ENCODE peak calls at places on chromosomes 2 and 18, in seven cellular contexts. Z is H9, B is IMR-90, T is mesenchymal stem cell, R is mesendoderm, N is trophoblast cell, Q is H1. L is an unnamed sample.

GRCh38 chr2:206642075-206643025 is at the start of gene FAM237A:
- DNase-seq in Z (peak; percentile 61), B (peak; percentile 57), T (peak; percentile 69), R (peak; percentile 82), N (peak; percentile 78), Q (peak; percentile 78), L (peak; percentile 84)

GRCh38 chr2:218474527-218474926 is 55.6 kb downstream of the VIL1 start:
- DNase-seq in Z (no peak), B (peak; percentile 33), T (no peak), R (no peak), N (peak; percentile 81), Q (no peak), L (no peak)

GRCh38 chr2:102358496-102358895 is 2.9 kb downstream of the IL18R1 start:
- DNase-seq in Z (no peak), B (no peak), T (no peak), R (no peak), N (no peak), Q (no peak), L (no peak)

GRCh38 chr2:221914334-221914733 is 342.2 kb upstream of the EPHA4 start:
- DNase-seq in Z (no peak), B (no peak), T (peak; percentile 61), R (no peak), N (no peak), Q (no peak), L (no peak)

GRCh38 chr2:188412190-188412589 is 120.5 kb downstream of the GULP1 start:
- DNase-seq in Z (no peak), B (no peak), T (no peak), R (no peak), N (no peak), Q (no peak), L (no peak)

GRCh38 chr2:196112408-196113039 is 43.9 kb upstream of the DNAH7 start:
- DNase-seq in Z (no peak), B (peak; percentile 81), T (peak; percentile 56), R (peak; percentile 89), N (peak; percentile 11), Q (no peak), L (no peak)

GRCh38 chr18:59502899-59503245 is 143.8 kb upstream of the LMAN1 start:
- DNase-seq in Z (no peak), B (no peak), T (no peak), R (peak; percentile 70), N (no peak), Q (no peak), L (no peak)

GRCh38 chr2:119219873-119220272 is 3.8 kb upstream of the STEAP3 start:
- DNase-seq in Z (no peak), B (peak; percentile 62), T (peak; percentile 28), R (no peak), N (no peak), Q (no peak), L (no peak)

GRCh38 chr2:7627587-7627986 is 710.4 kb downstream of the RNF144A start:
- DNase-seq in Z (no peak), B (peak; percentile 3), T (peak; percentile 4), R (no peak), N (no peak), Q (no peak), L (no peak)

GRCh38 chr2:152694161-152694661 is 23.1 kb downstream of the PRPF40A start:
- DNase-seq in Z (no peak), B (peak; percentile 82), T (peak; percentile 85), R (peak; percentile 54), N (peak; percentile 69), Q (no peak), L (no peak)

GRCh38 chr2:111661286-111661940 is 222.6 kb downstream of the ANAPC1 start:
- DNase-seq in Z (no peak), B (no peak), T (no peak), R (no peak), N (no peak), Q (peak; percentile 20), L (no peak)

GRCh38 chr2:73827018-73827417 is 1.7 kb upstream of the STAMBP start:
- DNase-seq in Z (no peak), B (peak; percentile 51), T (peak; percentile 43), R (no peak), N (peak; percentile 63), Q (no peak), L (no peak)

GRCh38 chr2:176804392-176804791 is 408.2 kb upstream of the HNRNPA3 start:
- DNase-seq in Z (no peak), B (no peak), T (no peak), R (no peak), N (no peak), Q (no peak), L (no peak)

GRCh38 chr2:120708944-120709607 is 26.6 kb upstream of the GLI2 start:
- DNase-seq in Z (no peak), B (no peak), T (no peak), R (no peak), N (no peak), Q (no peak), L (no peak)

GRCh38 chr2:203869610-203870042 is 2.1 kb downstream of the CTLA4 start:
- DNase-seq in Z (no peak), B (no peak), T (no peak), R (no peak), N (no peak), Q (no peak), L (no peak)

GRCh38 chr2:85539361-85540130 is 578 bp downstream of the MAT2A start:
- DNase-seq in Z (peak; percentile 38), B (peak; percentile 61), T (peak; percentile 68), R (peak; percentile 85), N (peak; percentile 43), Q (peak; percentile 62), L (peak; percentile 58)

GRCh38 chr2:211722928-211723327 is 815.7 kb downstream of the ERBB4 start:
- DNase-seq in Z (no peak), B (no peak), T (no peak), R (no peak), N (no peak), Q (no peak), L (no peak)

GRCh38 chr2:159471340-159471739 is 145.0 kb downstream of the BAZ2B start:
- DNase-seq in Z (no peak), B (no peak), T (no peak), R (no peak), N (no peak), Q (no peak), L (no peak)

GRCh38 chr2:50956886-50957285 is 75.0 kb downstream of the NRXN1 start:
- DNase-seq in Z (no peak), B (no peak), T (no peak), R (no peak), N (peak; percentile 91), Q (no peak), L (no peak)

GRCh38 chr2:127638361-127639110 is 7.4 kb upstream of the GPR17 start:
- DNase-seq in Z (peak; percentile 95), B (no peak), T (peak; percentile 35), R (peak; percentile 93), N (peak; percentile 70), Q (peak; percentile 83), L (no peak)

GRCh38 chr2:240831594-240832204 is 11.7 kb upstream of the KIF1A start:
- DNase-seq in Z (peak; percentile 50), B (no peak), T (no peak), R (no peak), N (no peak), Q (peak; percentile 75), L (no peak)

GRCh38 chr2:18831916-18832510 is 242.6 kb upstream of the NT5C1B start:
- DNase-seq in Z (no peak), B (peak; percentile 25), T (peak; percentile 3), R (peak; percentile 89), N (peak; percentile 87), Q (no peak), L (no peak)

GRCh38 chr2:136175466-136175865 is 57.5 kb upstream of the CXCR4 start:
- DNase-seq in Z (no peak), B (no peak), T (no peak), R (peak; percentile 29), N (peak; percentile 72), Q (no peak), L (no peak)
- H2BK120ac ChIP-seq in Z (no peak overlapping the region), B (no peak overlapping the region), T (no peak overlapping the region), R (no peak overlapping the region), N (no peak overlapping the region), Q (no peak overlapping the region), L (no peak overlapping the region)

DNA sequence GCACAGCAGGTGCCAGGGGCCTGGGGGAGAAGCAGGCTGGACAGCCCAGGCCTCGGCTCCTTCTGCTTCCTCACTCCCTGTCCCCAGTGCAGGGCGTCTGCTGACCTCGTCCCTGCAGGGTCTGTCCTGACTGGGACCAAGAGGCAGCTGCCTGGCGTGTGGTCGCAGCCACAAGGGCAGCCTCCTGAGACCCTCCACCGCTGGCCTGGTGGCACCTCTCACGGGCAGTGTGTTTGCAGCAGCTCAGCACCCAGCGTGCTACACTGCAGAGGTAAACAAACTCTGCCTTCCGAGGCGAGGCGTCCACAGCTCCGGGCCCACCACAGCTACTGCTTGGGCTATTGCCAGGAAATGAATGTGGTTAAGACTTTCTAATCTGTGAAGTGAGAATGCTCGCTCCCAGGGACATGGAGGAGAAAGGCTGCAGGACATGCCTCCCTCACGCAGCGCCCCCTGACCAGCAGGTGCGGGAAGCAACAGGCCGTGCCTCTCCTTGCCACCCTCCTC is 46.1 kb upstream of the HPCAL1 start:
- DNase-seq in Z (no peak), B (no peak), T (no peak), R (no peak), N (no peak), Q (no peak), L (no peak)
- H3K18ac ChIP-seq in Z (no peak overlapping the region), B (no peak overlapping the region), T (no peak overlapping the region), R (no peak overlapping the region), N (no peak overlapping the region), Q (no peak overlapping the region), L (peak overlapping the region; percentile 86)

DNA sequence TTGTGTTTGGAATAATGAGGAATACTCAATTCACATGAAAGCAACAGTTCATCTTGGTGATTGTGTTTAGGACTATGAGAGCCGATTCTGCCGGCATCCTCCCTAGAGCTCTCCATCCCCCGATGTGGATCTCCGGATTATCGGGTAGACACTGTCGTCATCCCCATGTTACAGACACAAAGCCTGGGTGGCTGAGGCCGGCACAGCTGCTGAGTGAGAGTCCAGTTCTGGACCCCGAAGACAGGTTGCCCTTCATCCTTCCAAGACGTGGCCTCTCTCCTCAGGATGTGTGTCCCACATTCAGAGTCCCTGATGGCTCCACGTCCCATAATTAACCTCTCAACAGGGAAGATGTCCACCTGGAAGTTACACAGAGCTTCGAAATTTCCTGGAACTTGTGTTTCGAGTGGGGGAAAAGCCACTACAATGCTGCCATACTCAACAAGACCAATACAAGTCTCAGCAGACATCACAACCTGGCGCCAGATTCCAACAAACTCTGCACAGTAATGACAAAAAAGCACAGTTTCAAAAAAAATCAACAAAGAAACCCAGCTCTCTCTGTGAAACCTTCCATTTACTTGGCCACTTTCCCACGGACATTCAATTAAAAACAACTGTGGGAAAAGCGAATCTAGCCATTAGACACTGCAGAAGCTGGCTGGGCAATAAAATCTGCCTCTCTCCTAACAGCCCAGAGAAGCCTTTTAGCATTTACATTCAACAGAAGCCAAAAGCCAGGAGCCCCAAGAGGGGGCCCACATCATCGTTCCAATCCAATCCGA is 129.2 kb downstream of the HDAC4 start:
- DNase-seq in Z (no peak), B (no peak), T (no peak), R (no peak), N (no peak), Q (no peak), L (no peak)
- H2BK120ac ChIP-seq in Z (no peak overlapping the region), B (no peak overlapping the region), T (no peak overlapping the region), R (no peak overlapping the region), N (no peak overlapping the region), Q (no peak overlapping the region), L (no peak overlapping the region)

DNA sequence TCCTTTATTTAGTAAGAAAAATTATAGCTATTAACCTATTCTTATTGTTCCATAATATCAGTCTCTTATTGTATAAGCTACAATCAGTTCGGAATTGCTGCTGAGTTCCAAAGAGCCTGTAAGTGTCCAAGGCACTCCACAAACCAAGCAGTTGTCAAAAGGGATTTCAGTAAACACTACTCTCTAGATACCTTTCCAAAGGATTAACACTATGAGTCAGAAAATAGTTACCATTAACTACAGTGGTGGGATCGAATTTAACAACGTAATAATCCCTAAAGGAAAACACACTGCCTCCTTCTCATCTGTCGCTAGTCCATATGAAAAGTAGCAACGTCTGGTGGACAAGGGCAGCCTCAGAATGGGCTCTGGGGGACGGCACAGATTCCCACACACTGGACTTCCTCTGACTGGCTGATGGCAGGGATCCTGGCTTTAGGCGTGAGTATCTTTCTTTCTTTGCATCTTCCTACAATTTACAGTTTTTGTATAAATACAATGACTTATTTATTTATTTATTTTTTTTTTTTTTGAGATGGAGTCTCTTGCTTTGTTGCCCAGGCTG is 8.8 kb downstream of the TGFBRAP1 start:
- DNase-seq in Z (no peak), B (peak; percentile 17), T (peak; percentile 34), R (no peak), N (no peak), Q (no peak), L (no peak)
- H3K18ac ChIP-seq in Z (no peak overlapping the region), B (no peak overlapping the region), T (no peak overlapping the region), R (no peak overlapping the region), N (no peak overlapping the region), Q (no peak overlapping the region), L (no peak overlapping the region)